ENCODE peak calls at places on chromosomes 16 and 17, in five cellular contexts. One of them, this sample, is unnamed.
A peak's percentile ranks its signal among the peaks of the same experiment; 100 is the strongest.

GRCh38 chr17:2954898-2955445 is 108.4 kb downstream of the OR1D5 start:
- DNase-seq in esophagus squamous epithelium: no peak
- DNase-seq in GM12865: peak; percentile 11
- DNase-seq in heart right ventricle: no peak
- DNase-seq in BJ: peak; percentile 80
- DNase-seq in this sample: no peak

GRCh38 chr17:74754832-74755231 is 6.4 kb downstream of the NHERF1 start:
- DNase-seq in heart right ventricle: no peak
- DNase-seq in esophagus squamous epithelium: no peak
- DNase-seq in GM12865: no peak
- DNase-seq in BJ: no peak
- DNase-seq in this sample: no peak

GRCh38 chr16:70576431-70577255 is 53.0 kb downstream of the SF3B3 start:
- DNase-seq in BJ: peak; percentile 73
- DNase-seq in esophagus squamous epithelium: no peak
- DNase-seq in GM12865: peak; percentile 81
- DNase-seq in heart right ventricle: no peak
- DNase-seq in this sample: peak; percentile 65

GRCh38 chr17:66904760-66905637 is 59.5 kb upstream of the CACNG4 start:
- DNase-seq in BJ: no peak
- DNase-seq in heart right ventricle: no peak
- DNase-seq in esophagus squamous epithelium: no peak
- DNase-seq in GM12865: no peak
- DNase-seq in this sample: no peak

GRCh38 chr17:41967141-41967920 is 736 bp downstream of the CNP start:
- DNase-seq in heart right ventricle: no peak
- DNase-seq in esophagus squamous epithelium: no peak
- DNase-seq in BJ: no peak
- DNase-seq in GM12865: peak; percentile 47
- DNase-seq in this sample: peak; percentile 39

GRCh38 chr17:50149425-50150353 is 788 bp downstream of the PPP1R9B start:
- DNase-seq in GM12865: peak; percentile 78
- DNase-seq in heart right ventricle: peak; percentile 76
- DNase-seq in BJ: no peak
- DNase-seq in esophagus squamous epithelium: no peak
- DNase-seq in this sample: no peak

GRCh38 chr16:29962344-29962994 is 590 bp downstream of the TMEM219 start:
- DNase-seq in BJ: no peak
- DNase-seq in heart right ventricle: no peak
- DNase-seq in GM12865: no peak
- DNase-seq in esophagus squamous epithelium: no peak
- DNase-seq in this sample: no peak

GRCh38 chr17:17320188-17320910 is 17.2 kb downstream of the NT5M start:
- DNase-seq in GM12865: no peak
- DNase-seq in esophagus squamous epithelium: no peak
- DNase-seq in heart right ventricle: no peak
- DNase-seq in BJ: no peak
- DNase-seq in this sample: no peak

GRCh38 chr17:8997994-8998628 is 23.2 kb upstream of the NTN1 start:
- DNase-seq in esophagus squamous epithelium: no peak
- DNase-seq in BJ: no peak
- DNase-seq in heart right ventricle: peak; percentile 62
- DNase-seq in GM12865: peak; percentile 87
- DNase-seq in this sample: peak; percentile 83

GRCh38 chr17:2500446-2500845 is 11.2 kb downstream of the METTL16 start:
- DNase-seq in esophagus squamous epithelium: no peak
- DNase-seq in BJ: no peak
- DNase-seq in GM12865: no peak
- DNase-seq in heart right ventricle: no peak
- DNase-seq in this sample: no peak

GRCh38 chr17:2776589-2777241 is 19.5 kb upstream of the RAP1GAP2 start:
- DNase-seq in BJ: no peak
- DNase-seq in heart right ventricle: no peak
- DNase-seq in esophagus squamous epithelium: no peak
- DNase-seq in GM12865: no peak
- DNase-seq in this sample: no peak

GRCh38 chr16:35713762-35714650 is 2254.6 kb downstream of the TP53TG3F start:
- DNase-seq in esophagus squamous epithelium: no peak
- DNase-seq in BJ: no peak
- DNase-seq in GM12865: no peak
- DNase-seq in heart right ventricle: no peak
- DNase-seq in this sample: no peak

GRCh38 chr17:78032166-78032565 is 73.7 kb downstream of the TNRC6C start:
- DNase-seq in BJ: no peak
- DNase-seq in GM12865: no peak
- DNase-seq in esophagus squamous epithelium: no peak
- DNase-seq in heart right ventricle: no peak
- DNase-seq in this sample: no peak

GRCh38 chr16:87060026-87060986 is 256.9 kb downstream of the C16orf95 start:
- DNase-seq in esophagus squamous epithelium: no peak
- DNase-seq in GM12865: peak; percentile 67
- DNase-seq in BJ: no peak
- DNase-seq in heart right ventricle: no peak
- DNase-seq in this sample: no peak
- TF ChIP-seq CTCF in esophagus squamous epithelium: no peak
- TF ChIP-seq CTCF in GM12865: no peak
- TF ChIP-seq CTCF in BJ: peak; percentile 3
- TF ChIP-seq CTCF in heart right ventricle: no peak
- TF ChIP-seq CTCF in this sample: no peak

GRCh38 chr17:43213545-43213944 is 1.9 kb downstream of the TMEM106A start:
- DNase-seq in esophagus squamous epithelium: no peak
- DNase-seq in heart right ventricle: no peak
- DNase-seq in BJ: no peak
- DNase-seq in GM12865: no peak
- DNase-seq in this sample: no peak

GRCh38 chr17:43210576-43210975 is 1.1 kb upstream of the TMEM106A start:
- DNase-seq in GM12865: no peak
- DNase-seq in BJ: no peak
- DNase-seq in esophagus squamous epithelium: no peak
- DNase-seq in heart right ventricle: no peak
- DNase-seq in this sample: no peak

GRCh38 chr17:43211123-43211479 is 574 bp upstream of the TMEM106A start:
- DNase-seq in GM12865: no peak
- DNase-seq in BJ: no peak
- DNase-seq in esophagus squamous epithelium: no peak
- DNase-seq in heart right ventricle: no peak
- DNase-seq in this sample: no peak

GRCh38 chr17:43212641-43213490 is 1.2 kb downstream of the TMEM106A start:
- DNase-seq in esophagus squamous epithelium: no peak
- DNase-seq in GM12865: peak; percentile 36
- DNase-seq in heart right ventricle: no peak
- DNase-seq in BJ: no peak
- DNase-seq in this sample: no peak

DNA sequence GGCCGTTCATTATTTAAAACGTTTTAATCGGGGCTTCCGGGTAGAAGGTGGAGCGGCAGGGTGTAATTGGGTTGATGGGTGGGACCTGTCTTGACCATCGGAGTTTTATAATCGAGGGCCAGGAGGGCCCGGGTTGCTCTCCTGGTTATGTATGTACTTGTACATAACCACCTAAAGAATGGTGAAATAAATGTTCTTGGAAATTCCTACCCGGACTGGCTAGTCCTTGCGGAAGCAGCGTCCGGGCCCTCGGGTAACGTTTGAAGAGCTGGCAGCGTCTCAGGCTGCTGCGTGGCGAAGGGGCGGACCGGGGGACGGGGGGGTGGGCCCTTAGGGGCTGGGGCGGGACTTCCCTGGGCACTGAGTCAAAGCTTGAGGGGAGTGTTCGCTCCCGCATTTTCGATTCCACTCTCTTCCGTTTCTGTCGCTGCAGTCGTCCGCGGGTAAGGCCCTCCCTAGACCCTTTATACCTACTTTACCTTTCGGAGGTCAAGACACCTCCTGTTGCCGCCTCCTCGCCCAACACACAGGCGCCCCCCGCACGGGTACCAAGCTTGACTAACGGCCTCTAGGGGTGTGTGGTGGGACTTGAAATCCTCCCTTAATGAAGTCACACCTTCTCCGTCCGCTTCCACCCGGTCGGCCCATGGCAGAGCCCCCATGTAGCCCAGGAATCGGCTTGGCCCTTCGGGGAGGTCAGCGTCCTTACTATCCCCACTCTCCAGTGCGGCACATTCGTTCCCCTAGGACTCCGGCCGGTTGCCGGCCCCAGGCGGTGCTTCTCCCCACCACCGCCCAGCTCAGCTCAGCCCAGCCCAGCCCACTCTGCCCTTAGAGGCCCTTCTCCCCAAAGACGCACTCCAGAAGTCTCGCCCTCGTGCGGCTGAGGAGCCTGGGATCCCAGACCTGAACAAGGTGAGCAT is at the start of gene TMEM106A:
- DNase-seq in heart right ventricle: peak; percentile 78
- DNase-seq in BJ: peak; percentile 28
- DNase-seq in GM12865: peak; percentile 89
- DNase-seq in esophagus squamous epithelium: peak; percentile 35
- DNase-seq in this sample: peak; percentile 94
- TF ChIP-seq CTCF in heart right ventricle: no peak
- TF ChIP-seq CTCF in BJ: peak; percentile 53
- TF ChIP-seq CTCF in GM12865: peak; percentile 40
- TF ChIP-seq CTCF in esophagus squamous epithelium: no peak
- TF ChIP-seq CTCF in this sample: peak; percentile 6

GRCh38 chr16:74575175-74575804 is 31.6 kb downstream of the GLG1 start:
- DNase-seq in esophagus squamous epithelium: no peak
- DNase-seq in BJ: no peak
- DNase-seq in GM12865: no peak
- DNase-seq in heart right ventricle: no peak
- DNase-seq in this sample: no peak
- TF ChIP-seq CTCF in esophagus squamous epithelium: no peak
- TF ChIP-seq CTCF in BJ: no peak
- TF ChIP-seq CTCF in GM12865: no peak
- TF ChIP-seq CTCF in heart right ventricle: no peak
- TF ChIP-seq CTCF in this sample: no peak

DNA sequence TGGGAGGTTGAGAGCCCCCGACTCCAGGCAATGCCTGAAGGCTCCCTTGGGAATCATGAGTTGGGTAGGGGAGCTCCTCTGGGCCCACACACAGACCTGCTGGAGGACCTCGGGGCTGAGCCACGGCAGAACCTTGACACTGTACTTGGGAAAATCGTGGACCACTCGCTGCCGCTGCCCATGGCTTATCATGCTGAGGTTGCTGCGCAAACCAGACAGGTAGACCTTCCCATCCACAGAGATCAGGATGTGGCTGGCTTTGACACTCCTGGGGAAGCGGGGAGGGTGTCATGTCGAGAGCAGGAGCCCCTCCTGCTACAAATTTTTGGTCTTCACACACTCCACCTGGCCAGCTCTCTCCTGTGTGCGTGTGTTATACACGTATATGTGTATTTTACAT is 7.2 kb upstream of the LIMD2 start:
- DNase-seq in heart right ventricle: no peak
- DNase-seq in esophagus squamous epithelium: no peak
- DNase-seq in BJ: no peak
- DNase-seq in GM12865: no peak
- DNase-seq in this sample: no peak
- TF ChIP-seq CTCF in heart right ventricle: no peak
- TF ChIP-seq CTCF in esophagus squamous epithelium: no peak
- TF ChIP-seq CTCF in BJ: no peak
- TF ChIP-seq CTCF in GM12865: no peak
- TF ChIP-seq CTCF in this sample: no peak

GRCh38 chr16:73033271-73033998 is 14.5 kb downstream of the ZFHX3 start:
- DNase-seq in heart right ventricle: no peak
- DNase-seq in GM12865: peak; percentile 64
- DNase-seq in BJ: no peak
- DNase-seq in esophagus squamous epithelium: no peak
- DNase-seq in this sample: no peak
- TF ChIP-seq CTCF in heart right ventricle: no peak
- TF ChIP-seq CTCF in GM12865: no peak
- TF ChIP-seq CTCF in BJ: no peak
- TF ChIP-seq CTCF in esophagus squamous epithelium: no peak
- TF ChIP-seq CTCF in this sample: no peak

GRCh38 chr17:82875418-82875856 is 35.6 kb upstream of the ZNF750 start:
- DNase-seq in GM12865: no peak
- DNase-seq in BJ: no peak
- DNase-seq in heart right ventricle: no peak
- DNase-seq in esophagus squamous epithelium: no peak
- DNase-seq in this sample: no peak

GRCh38 chr17:82879241-82879640 is 39.4 kb upstream of the ZNF750 start:
- DNase-seq in esophagus squamous epithelium: no peak
- DNase-seq in heart right ventricle: no peak
- DNase-seq in GM12865: no peak
- DNase-seq in BJ: no peak
- DNase-seq in this sample: no peak

GRCh38 chr17:82876149-82876548 is 36.3 kb upstream of the ZNF750 start:
- DNase-seq in heart right ventricle: no peak
- DNase-seq in GM12865: no peak
- DNase-seq in BJ: no peak
- DNase-seq in esophagus squamous epithelium: no peak
- DNase-seq in this sample: no peak

GRCh38 chr17:82878545-82878944 is 38.7 kb upstream of the ZNF750 start:
- DNase-seq in heart right ventricle: no peak
- DNase-seq in GM12865: no peak
- DNase-seq in BJ: no peak
- DNase-seq in esophagus squamous epithelium: no peak
- DNase-seq in this sample: no peak

DNA sequence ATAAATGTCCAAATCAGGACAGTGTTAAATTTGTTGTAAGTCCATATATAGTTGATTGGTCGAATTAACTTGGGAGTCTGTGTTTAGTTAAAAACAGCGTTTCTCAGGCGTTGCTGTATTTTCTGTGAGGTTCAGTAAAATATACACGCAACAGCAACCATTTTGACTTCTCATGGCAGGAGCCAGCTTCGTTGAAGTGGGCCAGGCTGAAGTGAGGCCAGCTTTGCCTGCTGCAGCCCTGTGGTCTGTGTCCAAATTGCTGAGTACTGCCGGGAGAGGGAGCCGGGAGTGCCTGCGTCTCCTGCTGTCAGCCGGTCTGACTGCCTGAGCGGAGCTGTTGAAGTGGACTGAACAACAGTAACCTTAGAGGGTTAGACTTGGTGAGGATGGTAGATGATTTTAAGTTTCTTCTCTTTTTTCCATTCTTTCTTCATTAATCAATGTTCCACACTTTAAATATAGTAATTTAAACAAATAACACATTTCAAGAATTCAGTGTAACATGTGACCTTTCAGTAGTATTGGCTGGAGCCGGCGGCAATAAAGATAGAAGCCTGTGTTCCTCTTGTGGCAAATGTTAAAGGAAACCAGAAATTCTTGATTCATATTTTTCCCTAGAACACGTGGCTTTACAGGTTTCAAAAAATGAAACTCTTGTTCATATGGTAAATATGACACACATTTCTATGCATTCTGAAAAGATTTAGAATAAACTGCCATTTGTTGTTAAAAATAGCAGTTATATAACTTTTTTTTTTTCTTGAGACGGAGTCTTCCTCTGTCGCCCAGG is 37.0 kb upstream of the ZNF750 start:
- DNase-seq in BJ: no peak
- DNase-seq in GM12865: no peak
- DNase-seq in esophagus squamous epithelium: no peak
- DNase-seq in heart right ventricle: peak; percentile 77
- DNase-seq in this sample: no peak
- TF ChIP-seq CTCF in BJ: peak; percentile 76
- TF ChIP-seq CTCF in GM12865: no peak
- TF ChIP-seq CTCF in esophagus squamous epithelium: peak; percentile 47
- TF ChIP-seq CTCF in heart right ventricle: peak; percentile 13
- TF ChIP-seq CTCF in this sample: no peak

GRCh38 chr16:85631802-85632393 is 18.8 kb downstream of the GSE1 start:
- DNase-seq in heart right ventricle: no peak
- DNase-seq in GM12865: no peak
- DNase-seq in esophagus squamous epithelium: no peak
- DNase-seq in BJ: no peak
- DNase-seq in this sample: no peak
- TF ChIP-seq CTCF in heart right ventricle: no peak
- TF ChIP-seq CTCF in GM12865: no peak
- TF ChIP-seq CTCF in esophagus squamous epithelium: no peak
- TF ChIP-seq CTCF in BJ: no peak
- TF ChIP-seq CTCF in this sample: no peak